ENCODE peak calls at places on chromosomes 1 and 21, in nine cellular contexts. W is cardiac muscle cell; Q is astrocyte; B is neural progenitor cell; S is IMR-90; V is iPS DF 6.9; R is coronary artery; I is CD4-positive, alpha-beta T cell; G is upper lobe of right lung. O is an unnamed sample.

GRCh38 chr1:201184307-201184706 is 6.3 kb upstream of the IGFN1 start:
- DNase-seq in S (peak; percentile 11), B (no peak), I (no peak), V (no peak), G (no peak), W (peak; percentile 12), R (no peak), Q (no peak), O (no peak)

GRCh38 chr21:45991606-45992301 is 10.2 kb downstream of the COL6A1 start:
- DNase-seq in S (no peak), W (no peak), Q (no peak), G (peak; percentile 51), V (no peak), R (peak; percentile 72), B (no peak), I (no peak), O (no peak)

GRCh38 chr21:46121286-46122221 is 23.6 kb downstream of the COL6A2 start:
- DNase-seq in R (peak; percentile 70), Q (no peak), S (no peak), B (no peak), W (no peak), V (no peak), G (peak; percentile 58), I (peak; percentile 29), O (no peak)

GRCh38 chr1:39735731-39736130 is 3.0 kb upstream of the PPIE start:
- DNase-seq in B (no peak), W (no peak), I (no peak), G (no peak), Q (no peak), V (no peak), S (no peak), R (no peak), O (no peak)

GRCh38 chr1:109091196-109092193 is 931 bp downstream of the TMEM167B start:
- DNase-seq in R (no peak), I (no peak), G (no peak), Q (peak; percentile 53), B (no peak), W (no peak), V (no peak), S (peak; percentile 75), O (no peak)

GRCh38 chr1:39646232-39647081 is 7.0 kb upstream of the HEYL start:
- DNase-seq in R (peak; percentile 91), W (peak; percentile 87), V (no peak), I (no peak), G (peak; percentile 73), B (peak; percentile 71), Q (no peak), S (peak; percentile 79), O (no peak)

GRCh38 chr21:41162111-41162510 is 5.8 kb upstream of the BACE2 start:
- DNase-seq in V (no peak), B (no peak), G (no peak), I (no peak), S (no peak), W (no peak), Q (no peak), R (no peak), O (no peak)

GRCh38 chr1:35481229-35481628 is 76.0 kb downstream of the KIAA0319L start:
- DNase-seq in R (no peak), S (no peak), I (no peak), W (no peak), B (no peak), Q (no peak), G (no peak), V (no peak), O (no peak)

GRCh38 chr1:109677459-109677858 is 9.6 kb downstream of the GSTM2 start:
- DNase-seq in V (no peak), I (no peak), G (no peak), S (peak; percentile 0), B (no peak), Q (no peak), R (no peak), W (no peak), O (no peak)

GRCh38 chr1:41435570-41436178 is 48.8 kb downstream of the EDN2 start:
- DNase-seq in B (peak; percentile 86), Q (peak; percentile 51), G (no peak), V (no peak), R (no peak), I (no peak), W (no peak), S (no peak), O (no peak)

GRCh38 chr1:201396859-201397464 is 2.2 kb downstream of the LAD1 start:
- DNase-seq in V (no peak), R (no peak), Q (no peak), S (no peak), B (no peak), G (peak; percentile 84), I (no peak), W (no peak), O (no peak)

GRCh38 chr1:111164151-111164550 is 24.1 kb downstream of the CEPT1 start:
- DNase-seq in V (no peak), R (no peak), B (no peak), Q (no peak), S (no peak), I (no peak), G (no peak), W (no peak), O (no peak)

GRCh38 chr1:167564592-167564991 is 11.0 kb upstream of the CREG1 start:
- DNase-seq in S (no peak), R (no peak), B (no peak), V (no peak), G (peak; percentile 77), I (no peak), W (peak; percentile 40), Q (no peak), O (no peak)

GRCh38 chr1:109570414-109570813 is 22.0 kb downstream of the GNAI3 start:
- DNase-seq in W (peak; percentile 54), V (no peak), I (no peak), Q (peak; percentile 59), B (no peak), R (no peak), S (peak; percentile 50), G (no peak), O (no peak)

GRCh38 chr1:65090406-65090805 is 57.6 kb upstream of the AK4 start:
- DNase-seq in B (no peak), W (no peak), S (no peak), I (no peak), V (no peak), G (no peak), R (no peak), Q (no peak), O (no peak)

GRCh38 chr1:165943198-165943597 is 115.8 kb downstream of the UCK2 start:
- DNase-seq in V (peak; percentile 16), I (no peak), W (no peak), S (no peak), G (no peak), R (no peak), B (no peak), Q (no peak), O (no peak)

GRCh38 chr1:165284471-165284870 is 72.0 kb downstream of the LMX1A start:
- DNase-seq in I (no peak), W (no peak), S (no peak), B (no peak), V (no peak), Q (no peak), R (no peak), G (no peak), O (peak; percentile 86)

DNA sequence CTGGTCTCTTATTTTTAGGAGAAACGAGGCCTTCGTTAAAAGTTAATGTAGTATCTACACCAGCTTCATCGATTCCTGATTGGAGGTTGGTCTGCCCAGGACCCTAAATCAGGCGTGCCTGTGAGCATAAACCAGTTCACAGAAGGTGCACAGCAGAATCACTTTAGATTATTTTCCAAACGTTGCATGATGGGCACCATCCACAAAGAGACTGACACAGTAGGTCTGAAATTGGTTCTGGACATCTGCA is 256 bp upstream of the TARBP1 start:
- DNase-seq in G (no peak), W (no peak), I (no peak), S (no peak), Q (no peak), B (no peak), V (no peak), R (no peak), O (no peak)
- H3K27ac ChIP-seq in G (peak overlapping the region; percentile 84), W (no peak overlapping the region), I (no peak overlapping the region), S (no peak overlapping the region), Q (peak overlapping the region; percentile 53), B (no peak overlapping the region), V (no peak overlapping the region), R (no peak overlapping the region), O (no peak overlapping the region)

DNA sequence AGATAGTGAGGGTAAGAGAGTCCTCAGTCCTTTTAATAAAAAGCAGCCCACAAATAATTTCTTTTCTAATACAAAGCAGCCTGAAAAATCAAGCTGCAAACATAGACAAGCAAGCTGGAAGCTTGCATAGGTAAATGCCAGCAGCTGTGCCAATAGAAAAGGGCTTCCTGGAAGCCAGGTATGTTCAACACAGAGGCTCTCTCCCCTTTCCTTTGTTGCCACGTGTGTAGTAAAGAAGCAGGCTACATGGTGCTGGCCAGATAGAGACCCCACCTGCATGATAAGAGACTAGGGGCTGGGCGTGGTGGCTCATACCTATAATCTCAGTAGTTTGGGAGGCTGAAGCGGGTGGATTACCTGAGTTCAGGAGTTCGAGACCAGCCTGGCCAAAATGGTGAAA is 50.1 kb upstream of the ERRFI1 start:
- DNase-seq in B (no peak), I (no peak), R (no peak), Q (no peak), W (no peak), G (no peak), S (no peak), V (no peak), O (no peak)
- H3K27ac ChIP-seq in B (no peak overlapping the region), I (no peak overlapping the region), R (peak overlapping the region; percentile 84), Q (no peak overlapping the region), W (no peak overlapping the region), G (peak overlapping the region; percentile 51), S (no peak overlapping the region), V (no peak overlapping the region), O (no peak overlapping the region)

DNA sequence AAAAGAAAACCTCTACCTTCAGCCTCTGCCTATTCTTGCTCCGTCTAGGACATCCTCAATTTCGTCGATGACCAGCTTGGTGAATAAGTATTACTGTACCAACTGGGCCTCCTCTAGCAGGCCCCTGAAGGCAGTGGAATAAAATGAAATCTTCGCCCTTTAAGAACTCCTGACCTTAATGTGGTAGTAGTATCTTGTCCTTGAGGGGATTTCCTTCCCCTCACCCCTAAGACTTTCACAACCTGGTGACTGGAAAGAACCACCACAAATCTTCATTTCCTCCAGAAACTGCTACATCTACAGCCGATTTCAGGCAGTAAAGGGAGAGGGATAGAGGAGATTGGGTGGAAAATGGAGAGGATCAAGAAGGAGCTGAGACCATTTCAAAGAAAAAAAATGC is 1.6 kb upstream of the HAX1 start:
- DNase-seq in S (no peak), R (no peak), V (no peak), Q (no peak), I (no peak), W (no peak), B (no peak), G (no peak), O (no peak)
- H3K27ac ChIP-seq in S (no peak overlapping the region), R (no peak overlapping the region), V (no peak overlapping the region), Q (no peak overlapping the region), I (no peak overlapping the region), W (no peak overlapping the region), B (no peak overlapping the region), G (no peak overlapping the region), O (peak overlapping the region; percentile 55)

DNA sequence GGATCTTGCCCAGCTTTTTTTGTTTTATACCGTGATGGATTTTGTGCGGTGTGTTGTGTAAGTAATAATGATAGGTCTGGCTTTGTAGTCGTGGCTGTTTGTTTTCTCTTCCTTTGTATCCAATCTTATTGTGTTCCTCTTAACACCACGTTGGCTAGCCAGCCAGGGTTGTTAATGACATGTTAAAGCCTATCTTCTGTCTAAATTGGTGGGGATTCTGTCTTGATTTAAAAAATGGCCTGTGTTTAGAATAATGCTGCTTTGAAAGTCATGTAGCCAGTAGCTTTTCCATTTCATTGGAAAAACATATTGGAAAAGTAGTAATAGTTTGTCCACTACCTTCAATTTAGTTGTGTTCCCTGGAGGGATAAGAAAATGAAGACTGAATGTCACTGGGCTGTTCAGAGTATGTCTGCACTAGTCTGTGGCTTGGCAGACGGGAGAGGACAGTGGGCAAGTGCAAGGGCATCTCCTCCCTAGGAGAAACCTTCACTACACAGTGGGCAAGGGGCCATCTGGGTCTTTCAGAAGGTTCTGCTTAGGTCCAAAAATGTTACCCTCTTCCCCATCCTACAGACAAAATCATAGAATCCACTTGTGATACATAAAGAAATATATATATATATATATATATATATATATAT is 118.0 kb downstream of the C1orf21 start:
- DNase-seq in S (no peak), I (no peak), W (no peak), G (no peak), B (peak; percentile 71), Q (no peak), V (no peak), R (no peak), O (no peak)
- H3K27ac ChIP-seq in S (no peak overlapping the region), I (no peak overlapping the region), W (no peak overlapping the region), G (no peak overlapping the region), B (peak overlapping the region; percentile 61), Q (no peak overlapping the region), V (no peak overlapping the region), R (no peak overlapping the region), O (no peak overlapping the region)